ENCODE peak calls at places on chromosomes 7 and 10, in five cellular contexts. D is uterus, Y is esophagus muscularis mucosa, O is psoas muscle, I is kidney. N is an unnamed sample.
A peak's percentile ranks its signal among the peaks of the same experiment; 100 is the strongest.

GRCh38 chr10:103807996-103808395 is 47.4 kb downstream of the SH3PXD2A start:
- DNase-seq in I (no peak), O (peak; percentile 4), Y (no peak), D (no peak), N (no peak)

GRCh38 chr7:157355784-157356511 is 19.1 kb downstream of the DNAJB6 start:
- DNase-seq in O (peak; percentile 86), Y (no peak), D (no peak), I (no peak), N (no peak)

GRCh38 chr7:81715984-81716588 is 53.8 kb downstream of the HGF start:
- DNase-seq in D (no peak), I (no peak), O (no peak), Y (no peak), N (no peak)

GRCh38 chr10:89120931-89121907 is 85.9 kb downstream of the CH25H start:
- DNase-seq in O (no peak), Y (no peak), D (no peak), I (no peak), N (no peak)

GRCh38 chr7:50728184-50728583 is 54.5 kb downstream of the GRB10 start:
- DNase-seq in O (no peak), I (no peak), Y (no peak), D (no peak), N (no peak)

GRCh38 chr7:127107601-127108007 is 145.1 kb downstream of the GRM8 start:
- DNase-seq in Y (no peak), O (no peak), D (no peak), I (no peak), N (no peak)

GRCh38 chr7:102169651-102170416 is 116.8 kb upstream of the SH2B2 start:
- DNase-seq in I (no peak), O (no peak), D (no peak), Y (no peak), N (no peak)

GRCh38 chr7:120502132-120502531 is 229.2 kb downstream of the KCND2 start:
- DNase-seq in I (no peak), Y (no peak), O (no peak), D (no peak), N (no peak)

GRCh38 chr10:100872034-100872791 is 40.5 kb upstream of the SLF2 start:
- DNase-seq in D (no peak), I (peak; percentile 40), O (no peak), Y (no peak), N (no peak)

GRCh38 chr10:63224241-63224640 is 91.1 kb downstream of the NRBF2 start:
- DNase-seq in Y (no peak), I (no peak), O (no peak), D (no peak), N (no peak)

GRCh38 chr10:119349937-119350513 is 142.7 kb downstream of the GRK5 start:
- DNase-seq in Y (no peak), O (no peak), I (no peak), D (no peak), N (peak; percentile 61)

GRCh38 chr7:77696057-77696642 is at the start of gene RSBN1L:
- DNase-seq in D (peak; percentile 97), I (peak; percentile 99), Y (peak; percentile 99), O (peak; percentile 99), N (peak; percentile 99)

GRCh38 chr7:77697535-77697831 is 1.2 kb downstream of the RSBN1L start:
- DNase-seq in O (peak; percentile 65), I (no peak), Y (no peak), D (peak; percentile 38), N (no peak)

GRCh38 chr7:77698042-77698625 is 1.9 kb downstream of the RSBN1L start:
- DNase-seq in Y (no peak), I (no peak), D (no peak), O (no peak), N (no peak)

GRCh38 chr7:77699056-77699455 is 2.8 kb downstream of the RSBN1L start:
- DNase-seq in O (no peak), Y (no peak), I (no peak), D (no peak), N (no peak)

DNA sequence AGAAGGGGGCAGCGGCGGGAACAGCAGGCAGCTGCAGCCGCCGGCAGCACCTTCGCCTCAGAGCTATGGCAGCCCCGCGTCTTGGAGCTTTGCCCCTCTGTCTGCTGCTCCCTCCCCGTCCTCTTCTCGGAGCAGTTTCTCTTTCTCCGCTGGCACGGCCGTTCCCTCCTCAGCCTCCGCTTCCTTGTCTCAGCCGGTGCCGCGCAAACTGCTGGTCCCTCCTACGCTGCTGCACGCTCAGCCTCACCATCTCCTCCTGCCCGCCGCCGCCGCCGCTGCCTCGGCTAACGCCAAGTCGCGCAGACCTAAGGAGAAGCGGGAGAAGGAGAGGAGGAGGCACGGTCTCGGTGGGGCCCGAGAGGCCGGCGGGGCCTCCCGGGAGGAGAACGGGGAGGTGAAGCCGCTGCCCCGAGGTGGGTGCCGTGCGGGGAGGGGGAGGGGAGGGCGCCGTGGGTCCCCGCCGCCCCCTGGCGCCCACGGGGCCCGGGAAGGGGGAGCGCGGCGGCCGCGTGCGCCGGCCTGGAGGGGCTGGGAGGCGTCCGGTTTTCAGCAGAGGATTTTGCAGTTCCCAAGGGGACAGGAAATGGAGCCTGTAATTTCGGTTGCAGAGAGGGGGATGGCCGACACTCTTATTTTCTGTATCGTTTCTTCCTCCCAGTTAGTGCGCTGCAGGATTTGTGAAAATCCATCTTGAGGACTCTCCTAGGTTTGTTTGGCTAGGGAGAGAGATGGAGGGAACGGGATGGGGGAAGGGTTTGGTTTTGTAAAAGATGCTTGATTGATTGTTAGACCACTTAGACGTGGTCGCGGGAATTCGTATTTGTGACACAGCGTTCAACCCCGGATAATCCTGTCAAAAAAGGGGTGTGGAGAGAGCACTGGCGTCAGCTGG is 630 bp downstream of the RSBN1L start:
- DNase-seq in I (peak; percentile 87), D (peak; percentile 55), O (peak; percentile 75), Y (peak; percentile 92), N (peak; percentile 63)
- H3K4me1 ChIP-seq in I (peaks cover 11% of the 10 kb centered on the region), D (no peaks in the 10 kb centered on the region), O (peaks cover 37% of the 10 kb centered on the region), Y (peaks cover 75% of the 10 kb centered on the region), N (peaks cover 2% of the 10 kb centered on the region)

DNA sequence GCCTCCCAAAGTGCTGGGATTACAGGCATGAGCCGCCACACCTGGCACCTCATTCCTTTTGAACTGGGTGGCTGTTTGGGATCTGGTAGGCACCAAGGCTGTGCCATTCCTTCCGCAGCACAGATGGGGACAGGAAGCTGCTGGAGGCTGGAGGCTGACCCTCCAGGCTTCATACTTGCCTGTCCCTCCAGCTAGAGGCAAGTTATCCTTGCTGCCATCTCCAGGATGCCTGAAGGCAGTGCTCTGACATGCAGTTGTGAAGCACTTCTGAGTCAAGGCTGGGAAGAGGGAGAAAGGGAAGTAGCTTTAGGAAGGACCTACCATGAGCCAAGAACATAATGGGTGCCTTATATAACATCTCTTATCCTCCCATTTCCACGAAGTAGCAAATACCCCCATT is 9.4 kb downstream of the MARVELD1 start:
- DNase-seq in I (no peak), Y (no peak), D (no peak), O (no peak), N (no peak)
- H3K27ac ChIP-seq in I (no peak overlapping the region), Y (peak overlapping the region; percentile 10), D (no peak overlapping the region), O (no peak overlapping the region), N (no peak overlapping the region)

GRCh38 chr10:69434169-69434568 is 17.1 kb upstream of the TSPAN15 start:
- DNase-seq in D (no peak), Y (no peak), O (no peak), I (no peak), N (no peak)
- H3K4me1 ChIP-seq in D (peaks cover 6% of the 10 kb centered on the region), Y (peaks cover 6% of the 10 kb centered on the region), O (peaks cover 11% of the 10 kb centered on the region), I (peaks cover 9% of the 10 kb centered on the region), N (peaks cover 4% of the 10 kb centered on the region)

DNA sequence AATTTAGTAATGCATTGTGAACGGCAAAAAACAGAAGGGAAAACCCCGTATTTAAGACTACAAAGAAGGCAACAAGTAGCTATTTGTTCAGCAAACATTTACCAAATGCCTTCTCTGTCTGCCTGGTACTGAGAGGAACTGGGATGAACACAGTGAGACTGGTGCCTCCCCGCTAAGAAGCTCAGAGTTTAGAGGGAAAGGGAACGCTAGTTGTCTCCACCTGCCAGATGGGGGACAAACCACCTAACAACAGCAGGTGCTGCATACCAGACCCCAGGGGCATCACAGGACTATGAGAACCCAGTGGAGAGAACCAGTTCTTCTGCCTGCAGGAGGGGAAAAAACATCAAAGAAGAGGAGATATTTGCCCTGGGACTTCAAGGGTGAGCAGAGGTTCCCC is 147.1 kb downstream of the SLC25A13 start:
- DNase-seq in D (no peak), Y (no peak), O (no peak), I (no peak), N (no peak)
- H3K27ac ChIP-seq in D (no peak overlapping the region), Y (no peak overlapping the region), O (no peak overlapping the region), I (no peak overlapping the region), N (no peak overlapping the region)